ENCODE peak calls at places on chromosomes 13 and 19, in five cellular contexts. One of them, this sample, is unnamed.

GRCh38 chr13:44929691-44930090 is 59.6 kb downstream of the NUFIP1 start:
- DNase-seq in PC-3: no peak
- DNase-seq in OCI-LY7: no peak
- DNase-seq in neural progenitor cell: no peak
- DNase-seq in hepatocyte: no peak
- DNase-seq in this sample: no peak

GRCh38 chr13:56755181-56755580 is 385.5 kb upstream of the PRR20A start:
- DNase-seq in PC-3: peak; percentile 4
- DNase-seq in OCI-LY7: no peak
- DNase-seq in neural progenitor cell: peak; percentile 41
- DNase-seq in hepatocyte: peak; percentile 16
- DNase-seq in this sample: peak; percentile 61

GRCh38 chr19:5978606-5979552 is 939 bp upstream of the RANBP3 start:
- DNase-seq in PC-3: no peak
- DNase-seq in OCI-LY7: peak; percentile 29
- DNase-seq in neural progenitor cell: no peak
- DNase-seq in hepatocyte: no peak
- DNase-seq in this sample: no peak

GRCh38 chr19:44648536-44649370 is 5.0 kb downstream of the PVR start:
- DNase-seq in PC-3: peak; percentile 59
- DNase-seq in OCI-LY7: no peak
- DNase-seq in neural progenitor cell: no peak
- DNase-seq in hepatocyte: no peak
- DNase-seq in this sample: no peak

GRCh38 chr13:98549006-98549727 is 27.7 kb downstream of the STK24 start:
- DNase-seq in PC-3: peak; percentile 29
- DNase-seq in OCI-LY7: no peak
- DNase-seq in neural progenitor cell: no peak
- DNase-seq in hepatocyte: no peak
- DNase-seq in this sample: no peak

GRCh38 chr13:97141564-97142005 is 80.5 kb upstream of the MBNL2 start:
- DNase-seq in PC-3: peak; percentile 92
- DNase-seq in OCI-LY7: no peak
- DNase-seq in neural progenitor cell: peak; percentile 26
- DNase-seq in hepatocyte: peak; percentile 90
- DNase-seq in this sample: peak; percentile 65

GRCh38 chr13:29165840-29166239 is 345.7 kb downstream of the MTUS2 start:
- DNase-seq in PC-3: no peak
- DNase-seq in OCI-LY7: no peak
- DNase-seq in neural progenitor cell: no peak
- DNase-seq in hepatocyte: no peak
- DNase-seq in this sample: no peak

GRCh38 chr13:85313761-85314503 is 485.3 kb downstream of the SLITRK6 start:
- DNase-seq in PC-3: peak; percentile 78
- DNase-seq in OCI-LY7: no peak
- DNase-seq in neural progenitor cell: no peak
- DNase-seq in hepatocyte: peak; percentile 7
- DNase-seq in this sample: no peak

GRCh38 chr13:43805681-43806128 is 18.9 kb upstream of the ENOX1 start:
- DNase-seq in PC-3: peak; percentile 21
- DNase-seq in OCI-LY7: no peak
- DNase-seq in neural progenitor cell: no peak
- DNase-seq in hepatocyte: no peak
- DNase-seq in this sample: peak; percentile 59

GRCh38 chr13:24165746-24166145 is 5.2 kb downstream of the SPATA13 start:
- DNase-seq in PC-3: no peak
- DNase-seq in OCI-LY7: no peak
- DNase-seq in neural progenitor cell: no peak
- DNase-seq in hepatocyte: no peak
- DNase-seq in this sample: no peak

GRCh38 chr13:100513987-100514670 is 74.5 kb downstream of the GGACT start:
- DNase-seq in PC-3: peak; percentile 9
- DNase-seq in OCI-LY7: no peak
- DNase-seq in neural progenitor cell: no peak
- DNase-seq in hepatocyte: no peak
- DNase-seq in this sample: no peak

GRCh38 chr13:24263652-24264051 is 45.7 kb upstream of the C1QTNF9 start:
- DNase-seq in PC-3: no peak
- DNase-seq in OCI-LY7: no peak
- DNase-seq in neural progenitor cell: no peak
- DNase-seq in hepatocyte: no peak
- DNase-seq in this sample: no peak

GRCh38 chr19:52336117-52336811 is at the start of gene ZNF610:
- DNase-seq in PC-3: peak; percentile 48
- DNase-seq in OCI-LY7: peak; percentile 70
- DNase-seq in neural progenitor cell: peak; percentile 86
- DNase-seq in hepatocyte: peak; percentile 96
- DNase-seq in this sample: peak; percentile 88

GRCh38 chr19:53463263-53463662 is 4.3 kb upstream of the ZNF813 start:
- DNase-seq in PC-3: no peak
- DNase-seq in OCI-LY7: peak; percentile 31
- DNase-seq in neural progenitor cell: peak; percentile 82
- DNase-seq in hepatocyte: no peak
- DNase-seq in this sample: peak; percentile 98

GRCh38 chr13:29524176-29524575 is 71.3 kb downstream of the SLC7A1 start:
- DNase-seq in PC-3: no peak
- DNase-seq in OCI-LY7: no peak
- DNase-seq in neural progenitor cell: no peak
- DNase-seq in hepatocyte: no peak
- DNase-seq in this sample: no peak

GRCh38 chr13:41546372-41547252 is 89.3 kb downstream of the RGCC start:
- DNase-seq in PC-3: peak; percentile 71
- DNase-seq in OCI-LY7: no peak
- DNase-seq in neural progenitor cell: no peak
- DNase-seq in hepatocyte: no peak
- DNase-seq in this sample: no peak

GRCh38 chr13:32538234-32538620 is 368 bp downstream of the N4BP2L2 start:
- DNase-seq in PC-3: no peak
- DNase-seq in OCI-LY7: no peak
- DNase-seq in neural progenitor cell: peak; percentile 66
- DNase-seq in hepatocyte: peak; percentile 54
- DNase-seq in this sample: no peak

GRCh38 chr19:3366104-3366760 is at the start of gene NFIC:
- DNase-seq in PC-3: peak; percentile 50
- DNase-seq in OCI-LY7: no peak
- DNase-seq in neural progenitor cell: peak; percentile 54
- DNase-seq in hepatocyte: peak; percentile 75
- DNase-seq in this sample: peak; percentile 77

GRCh38 chr13:108859202-108860012 is 230.0 kb downstream of the MYO16 start:
- DNase-seq in PC-3: peak; percentile 30
- DNase-seq in OCI-LY7: no peak
- DNase-seq in neural progenitor cell: no peak
- DNase-seq in hepatocyte: peak; percentile 49
- DNase-seq in this sample: peak; percentile 41

GRCh38 chr19:41699231-41699967 is 9.0 kb upstream of the CEACAM5 start:
- DNase-seq in PC-3: no peak
- DNase-seq in OCI-LY7: no peak
- DNase-seq in neural progenitor cell: no peak
- DNase-seq in hepatocyte: no peak
- DNase-seq in this sample: no peak

GRCh38 chr13:46831588-46832194 is 34.7 kb upstream of the ESD start:
- DNase-seq in PC-3: peak; percentile 71
- DNase-seq in OCI-LY7: peak; percentile 58
- DNase-seq in neural progenitor cell: peak; percentile 61
- DNase-seq in hepatocyte: peak; percentile 66
- DNase-seq in this sample: peak; percentile 71

GRCh38 chr13:79749985-79750551 is 269.1 kb downstream of the NDFIP2 start:
- DNase-seq in PC-3: peak; percentile 28
- DNase-seq in OCI-LY7: no peak
- DNase-seq in neural progenitor cell: peak; percentile 54
- DNase-seq in hepatocyte: peak; percentile 62
- DNase-seq in this sample: peak; percentile 56

GRCh38 chr13:111328111-111328802 is 7.8 kb downstream of the TEX29 start:
- DNase-seq in PC-3: no peak
- DNase-seq in OCI-LY7: no peak
- DNase-seq in neural progenitor cell: no peak
- DNase-seq in hepatocyte: no peak
- DNase-seq in this sample: no peak

DNA sequence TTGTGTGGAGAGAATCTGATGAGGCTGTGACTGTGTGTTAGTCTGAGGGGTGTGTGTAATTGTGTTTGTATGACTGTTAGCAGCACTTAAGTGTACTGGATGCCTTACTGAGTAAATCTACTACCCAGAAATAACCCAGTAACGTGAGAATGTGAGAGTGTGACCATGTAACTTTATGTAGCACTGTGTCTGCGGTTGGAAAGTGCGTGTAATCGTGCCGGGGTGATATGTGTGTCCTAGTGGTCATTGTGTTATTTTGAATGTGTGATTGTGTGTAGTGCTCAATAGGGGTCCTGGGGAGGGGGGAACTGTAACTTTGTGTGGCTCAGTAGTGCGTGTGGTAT is 550 bp downstream of the ZNF383 start:
- DNase-seq in PC-3: no peak
- DNase-seq in OCI-LY7: no peak
- DNase-seq in neural progenitor cell: no peak
- DNase-seq in hepatocyte: no peak
- DNase-seq in this sample: no peak
- TF ChIP-seq EZH2phosphoT487 in PC-3: no peak
- TF ChIP-seq EZH2phosphoT487 in OCI-LY7: no peak
- TF ChIP-seq EZH2phosphoT487 in neural progenitor cell: no peak
- TF ChIP-seq EZH2phosphoT487 in hepatocyte: no peak
- TF ChIP-seq EZH2phosphoT487 in this sample: no peak

GRCh38 chr13:82878536-82878935 is 1003.7 kb downstream of the SLITRK1 start:
- DNase-seq in PC-3: peak; percentile 78
- DNase-seq in OCI-LY7: no peak
- DNase-seq in neural progenitor cell: no peak
- DNase-seq in hepatocyte: no peak
- DNase-seq in this sample: no peak
- TF ChIP-seq EZH2phosphoT487 in PC-3: no peak
- TF ChIP-seq EZH2phosphoT487 in OCI-LY7: no peak
- TF ChIP-seq EZH2phosphoT487 in neural progenitor cell: no peak
- TF ChIP-seq EZH2phosphoT487 in hepatocyte: no peak
- TF ChIP-seq EZH2phosphoT487 in this sample: no peak

GRCh38 chr19:15399234-15399515 is 19.6 kb upstream of the AKAP8 start:
- DNase-seq in PC-3: no peak
- DNase-seq in OCI-LY7: no peak
- DNase-seq in neural progenitor cell: no peak
- DNase-seq in hepatocyte: no peak
- DNase-seq in this sample: no peak

GRCh38 chr19:15397782-15398181 is 18.2 kb upstream of the AKAP8 start:
- DNase-seq in PC-3: no peak
- DNase-seq in OCI-LY7: no peak
- DNase-seq in neural progenitor cell: no peak
- DNase-seq in hepatocyte: no peak
- DNase-seq in this sample: no peak

GRCh38 chr19:15397236-15397635 is 17.6 kb upstream of the AKAP8 start:
- DNase-seq in PC-3: no peak
- DNase-seq in OCI-LY7: no peak
- DNase-seq in neural progenitor cell: no peak
- DNase-seq in hepatocyte: no peak
- DNase-seq in this sample: no peak

GRCh38 chr19:15399635-15400034 is 19.2 kb downstream of the AKAP8L start:
- DNase-seq in PC-3: no peak
- DNase-seq in OCI-LY7: no peak
- DNase-seq in neural progenitor cell: no peak
- DNase-seq in hepatocyte: no peak
- DNase-seq in this sample: no peak

GRCh38 chr19:15398501-15399233 is 19.1 kb upstream of the AKAP8 start:
- DNase-seq in PC-3: no peak
- DNase-seq in OCI-LY7: no peak
- DNase-seq in neural progenitor cell: no peak
- DNase-seq in hepatocyte: no peak
- DNase-seq in this sample: no peak
- TF ChIP-seq EZH2phosphoT487 in PC-3: no peak
- TF ChIP-seq EZH2phosphoT487 in OCI-LY7: no peak
- TF ChIP-seq EZH2phosphoT487 in neural progenitor cell: no peak
- TF ChIP-seq EZH2phosphoT487 in hepatocyte: no peak
- TF ChIP-seq EZH2phosphoT487 in this sample: no peak

GRCh38 chr13:40061466-40062450 is 406.3 kb downstream of the COG6 start:
- DNase-seq in PC-3: no peak
- DNase-seq in OCI-LY7: no peak
- DNase-seq in neural progenitor cell: no peak
- DNase-seq in hepatocyte: no peak
- DNase-seq in this sample: no peak

GRCh38 chr13:40058757-40059236 is 403.3 kb downstream of the COG6 start:
- DNase-seq in PC-3: no peak
- DNase-seq in OCI-LY7: no peak
- DNase-seq in neural progenitor cell: no peak
- DNase-seq in hepatocyte: no peak
- DNase-seq in this sample: no peak

GRCh38 chr13:40060318-40061007 is 405.0 kb downstream of the COG6 start:
- DNase-seq in PC-3: peak; percentile 60
- DNase-seq in OCI-LY7: peak; percentile 24
- DNase-seq in neural progenitor cell: no peak
- DNase-seq in hepatocyte: no peak
- DNase-seq in this sample: no peak

GRCh38 chr13:40057228-40057627 is 401.8 kb downstream of the COG6 start:
- DNase-seq in PC-3: no peak
- DNase-seq in OCI-LY7: no peak
- DNase-seq in neural progenitor cell: no peak
- DNase-seq in hepatocyte: no peak
- DNase-seq in this sample: no peak

DNA sequence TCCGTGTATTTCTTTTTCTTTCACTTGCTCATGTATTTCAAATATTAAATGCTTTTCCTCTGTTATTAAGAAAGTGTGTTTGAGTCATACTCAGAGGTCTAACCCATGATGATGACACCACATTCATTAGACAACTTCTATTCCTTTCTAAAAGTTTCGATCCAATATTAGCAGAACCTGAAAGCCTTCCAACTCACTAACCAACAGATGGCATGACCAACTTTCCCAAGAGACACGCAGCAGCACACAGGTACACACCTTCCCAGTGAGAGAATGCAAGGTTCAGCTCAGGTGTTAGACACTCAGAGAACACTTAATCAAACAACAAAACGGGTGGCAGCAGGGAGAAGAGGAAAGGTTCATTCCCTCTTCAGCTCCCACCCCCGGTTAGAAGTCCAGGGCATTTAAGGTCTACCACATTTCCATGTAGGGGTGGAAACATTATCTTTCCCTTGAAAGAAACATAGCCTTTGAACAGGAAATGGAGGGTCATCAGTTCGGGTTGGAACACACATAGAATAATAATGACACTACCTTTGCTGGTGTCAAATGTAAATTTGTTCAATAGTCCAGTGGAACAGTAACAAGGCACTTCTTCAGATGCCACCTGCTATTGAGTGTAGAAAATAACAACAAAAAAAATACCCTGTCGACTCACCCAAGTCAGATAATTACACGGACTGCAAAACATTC is 404.2 kb downstream of the COG6 start:
- DNase-seq in PC-3: no peak
- DNase-seq in OCI-LY7: no peak
- DNase-seq in neural progenitor cell: no peak
- DNase-seq in hepatocyte: no peak
- DNase-seq in this sample: no peak
- TF ChIP-seq EZH2phosphoT487 in PC-3: no peak
- TF ChIP-seq EZH2phosphoT487 in OCI-LY7: no peak
- TF ChIP-seq EZH2phosphoT487 in neural progenitor cell: no peak
- TF ChIP-seq EZH2phosphoT487 in hepatocyte: no peak
- TF ChIP-seq EZH2phosphoT487 in this sample: no peak

GRCh38 chr19:55014714-55015113 is 23.4 kb downstream of the GP6 start:
- DNase-seq in PC-3: peak; percentile 25
- DNase-seq in OCI-LY7: no peak
- DNase-seq in neural progenitor cell: no peak
- DNase-seq in hepatocyte: no peak
- DNase-seq in this sample: no peak
- TF ChIP-seq EZH2phosphoT487 in PC-3: no peak
- TF ChIP-seq EZH2phosphoT487 in OCI-LY7: no peak
- TF ChIP-seq EZH2phosphoT487 in neural progenitor cell: no peak
- TF ChIP-seq EZH2phosphoT487 in hepatocyte: no peak
- TF ChIP-seq EZH2phosphoT487 in this sample: no peak

GRCh38 chr13:90717451-90717936 is 630.0 kb upstream of the MIR17HG start:
- DNase-seq in PC-3: peak; percentile 57
- DNase-seq in OCI-LY7: no peak
- DNase-seq in neural progenitor cell: peak; percentile 86
- DNase-seq in hepatocyte: peak; percentile 45
- DNase-seq in this sample: peak; percentile 49
- TF ChIP-seq EZH2phosphoT487 in PC-3: no peak
- TF ChIP-seq EZH2phosphoT487 in OCI-LY7: no peak
- TF ChIP-seq EZH2phosphoT487 in neural progenitor cell: no peak
- TF ChIP-seq EZH2phosphoT487 in hepatocyte: no peak
- TF ChIP-seq EZH2phosphoT487 in this sample: no peak

This sample was measured in GM23338.